ENCODE peak calls at places on chromosome 2, in eight cellular contexts. Y is activated effector memory CD4-positive, alpha-beta T cell treated with anti-CD3 and anti-CD28 coated beads, Interleukin-2, amount 50 U/mL, for 16 hours; M is AG08395; X is SW 1271; H is T-cell; A is GM03348; J is retinal pigment epithelial cell; W is ACHN. B is an unnamed sample.

GRCh38 chr2:119264781-119265692 is 41.4 kb downstream of the STEAP3 start:
- DNase-seq in J (no peak), Y (no peak), X (peak; percentile 7), H (no peak), A (peak; percentile 78), W (peak; percentile 56), M (peak; percentile 62), B (no peak)

GRCh38 chr2:158519481-158519880 is 62.7 kb downstream of the PKP4 start:
- DNase-seq in A (no peak), M (no peak), X (no peak), J (no peak), Y (no peak), H (no peak), W (no peak), B (no peak)

GRCh38 chr2:23803275-23803964 is 123.5 kb downstream of the ATAD2B start:
- DNase-seq in W (peak; percentile 44), J (peak; percentile 48), M (peak; percentile 33), X (no peak), Y (no peak), A (peak; percentile 9), H (no peak), B (no peak)

GRCh38 chr2:148173168-148173567 is 152.3 kb downstream of the MBD5 start:
- DNase-seq in A (no peak), J (no peak), H (no peak), M (no peak), X (no peak), W (no peak), Y (no peak), B (no peak)

GRCh38 chr2:138421971-138422335 is 79.6 kb upstream of the SPOPL start:
- DNase-seq in J (peak; percentile 37), W (peak; percentile 67), Y (no peak), A (peak; percentile 66), H (no peak), M (peak; percentile 70), X (peak; percentile 46), B (peak; percentile 78)

GRCh38 chr2:200274116-200275075 is 32.1 kb upstream of the SPATS2L start:
- DNase-seq in A (no peak), X (no peak), Y (no peak), M (no peak), J (no peak), W (no peak), H (no peak), B (no peak)

GRCh38 chr2:49619804-49620203 is 465.5 kb upstream of the FSHR start:
- DNase-seq in H (no peak), W (peak; percentile 26), Y (no peak), M (no peak), A (no peak), X (no peak), J (no peak), B (no peak)

GRCh38 chr2:111918383-111918806 is 20.0 kb downstream of the MERTK start:
- DNase-seq in M (peak; percentile 65), Y (no peak), J (no peak), X (no peak), H (no peak), W (no peak), A (peak; percentile 62), B (no peak)

GRCh38 chr2:85787981-85788340 is 34.2 kb downstream of the ATOH8 start:
- DNase-seq in W (no peak), Y (no peak), X (no peak), J (no peak), A (no peak), M (no peak), H (no peak), B (no peak)